ENCODE peak calls at places on chromosomes 13 and 19, in eight cellular contexts. C is PC-3, B is uterus, X is endodermal cell, I is A549, D is hepatocyte, N is fibroblast of pulmonary artery, O is neural progenitor cell. Y is an unnamed sample.

GRCh38 chr19:495440-496332 is 600 bp upstream of the MADCAM1 start:
- DNase-seq in C (peak; percentile 46), B (no peak), X (peak; percentile 92), I (peak; percentile 49), D (peak; percentile 43), N (peak; percentile 44), O (peak; percentile 62), Y (peak; percentile 26)

GRCh38 chr19:7739801-7740659 is 7.3 kb downstream of the CD209 start:
- DNase-seq in C (no peak), B (no peak), X (no peak), I (no peak), D (no peak), N (no peak), O (no peak), Y (no peak)

GRCh38 chr19:7648265-7649014 is 11.5 kb downstream of the STXBP2 start:
- DNase-seq in C (no peak), B (no peak), X (no peak), I (no peak), D (no peak), N (no peak), O (no peak), Y (no peak)

GRCh38 chr19:50344661-50345318 is 15.6 kb upstream of the KCNC3 start:
- DNase-seq in C (no peak), B (no peak), X (no peak), I (no peak), D (no peak), N (no peak), O (no peak), Y (no peak)

GRCh38 chr13:107457686-107458085 is 757.6 kb downstream of the LIG4 start:
- DNase-seq in C (no peak), B (no peak), X (no peak), I (no peak), D (no peak), N (no peak), O (peak; percentile 23), Y (no peak)

GRCh38 chr19:814108-815078 is 7.4 kb downstream of the PLPPR3 start:
- DNase-seq in C (no peak), B (no peak), X (peak; percentile 71), I (no peak), D (no peak), N (no peak), O (no peak), Y (no peak)

GRCh38 chr13:26062853-26063444 is 11.1 kb upstream of the SHISA2 start:
- DNase-seq in C (peak; percentile 76), B (no peak), X (peak; percentile 68), I (no peak), D (peak; percentile 66), N (peak; percentile 77), O (peak; percentile 73), Y (peak; percentile 73)

GRCh38 chr13:114130708-114131580 is 1.5 kb downstream of the RASA3 start:
- DNase-seq in C (peak; percentile 70), B (peak; percentile 51), X (peak; percentile 79), I (peak; percentile 23), D (peak; percentile 57), N (peak; percentile 79), O (peak; percentile 68), Y (peak; percentile 80)

GRCh38 chr13:111281751-111282311 is 38.6 kb upstream of the TEX29 start:
- DNase-seq in C (no peak), B (no peak), X (no peak), I (no peak), D (no peak), N (peak; percentile 76), O (no peak), Y (peak; percentile 57)

GRCh38 chr13:51729853-51730553 is 74.0 kb downstream of the DHRS12 start:
- DNase-seq in C (peak; percentile 74), B (peak; percentile 75), X (no peak), I (no peak), D (peak; percentile 78), N (peak; percentile 90), O (no peak), Y (peak; percentile 84)

GRCh38 chr13:42649761-42650289 is 75.9 kb downstream of the TNFSF11 start:
- DNase-seq in C (no peak), B (no peak), X (no peak), I (no peak), D (peak; percentile 8), N (no peak), O (no peak), Y (no peak)

GRCh38 chr19:10692673-10693264 is 8.5 kb upstream of the QTRT1 start:
- DNase-seq in C (no peak), B (no peak), X (peak; percentile 66), I (no peak), D (no peak), N (no peak), O (no peak), Y (no peak)

GRCh38 chr19:29690842-29691241 is 24.2 kb downstream of the C19orf12 start:
- DNase-seq in C (peak; percentile 69), B (no peak), X (peak; percentile 79), I (peak; percentile 79), D (no peak), N (peak; percentile 60), O (peak; percentile 37), Y (peak; percentile 54)
- TF ChIP-seq CTCF in C (peak; percentile 65), B (peak; percentile 36), X (peak; percentile 75), I (peak; percentile 50), D (no peak), N (peak; percentile 37), O (peak; percentile 40), Y (peak; percentile 34)

GRCh38 chr19:36115453-36116343 is at the start of gene TBCB:
- DNase-seq in C (no peak), B (peak; percentile 84), X (no peak), I (peak; percentile 86), D (no peak), N (peak; percentile 25), O (peak; percentile 86), Y (peak; percentile 29)

GRCh38 chr19:36113895-36114762 is 546 bp downstream of the POLR2I start:
- DNase-seq in C (peak; percentile 25), B (no peak), X (peak; percentile 82), I (peak; percentile 63), D (peak; percentile 61), N (peak; percentile 29), O (peak; percentile 45), Y (peak; percentile 31)

GRCh38 chr19:36113425-36113824 is 1.2 kb downstream of the POLR2I start:
- DNase-seq in C (no peak), B (no peak), X (no peak), I (no peak), D (no peak), N (no peak), O (no peak), Y (no peak)

GRCh38 chr19:36114763-36115452 is at the start of gene POLR2I:
- DNase-seq in C (peak; percentile 97), B (peak; percentile 100), X (peak; percentile 100), I (peak; percentile 100), D (peak; percentile 99), N (peak; percentile 100), O (peak; percentile 100), Y (peak; percentile 100)

GRCh38 chr19:36116344-36116637 is 1.0 kb downstream of the TBCB start:
- DNase-seq in C (no peak), B (no peak), X (no peak), I (no peak), D (no peak), N (no peak), O (no peak), Y (no peak)
- H3K4me3 ChIP-seq in C (peak overlapping the region; percentile 73), B (peak overlapping the region; percentile 90), X (peak overlapping the region; percentile 97), I (peak overlapping the region; percentile 75), D (peak overlapping the region; percentile 29), N (peak overlapping the region; percentile 94), O (peak overlapping the region; percentile 85), Y (peak overlapping the region; percentile 82)

GRCh38 chr19:38718747-38719543 is 25.3 kb downstream of the CAPN12 start:
- DNase-seq in C (no peak), B (no peak), X (peak; percentile 86), I (no peak), D (no peak), N (peak; percentile 48), O (peak; percentile 44), Y (peak; percentile 40)
- TF ChIP-seq CTCF in C (peak; percentile 36), B (peak; percentile 17), X (peak; percentile 77), I (peak; percentile 38), D (peak; percentile 40), N (peak; percentile 39), O (peak; percentile 48), Y (peak; percentile 39)

GRCh38 chr13:45411226-45411625 is 6.9 kb downstream of the SLC25A30 start:
- DNase-seq in C (no peak), B (no peak), X (no peak), I (no peak), D (no peak), N (no peak), O (no peak), Y (no peak)

GRCh38 chr13:45411631-45412030 is 6.5 kb downstream of the SLC25A30 start:
- DNase-seq in C (no peak), B (no peak), X (no peak), I (no peak), D (no peak), N (no peak), O (no peak), Y (no peak)

GRCh38 chr13:45412274-45413049 is 5.7 kb downstream of the SLC25A30 start:
- DNase-seq in C (peak; percentile 16), B (no peak), X (no peak), I (no peak), D (no peak), N (no peak), O (no peak), Y (no peak)

GRCh38 chr13:45415112-45415511 is 3.1 kb downstream of the SLC25A30 start:
- DNase-seq in C (no peak), B (no peak), X (no peak), I (no peak), D (no peak), N (no peak), O (no peak), Y (no peak)

DNA sequence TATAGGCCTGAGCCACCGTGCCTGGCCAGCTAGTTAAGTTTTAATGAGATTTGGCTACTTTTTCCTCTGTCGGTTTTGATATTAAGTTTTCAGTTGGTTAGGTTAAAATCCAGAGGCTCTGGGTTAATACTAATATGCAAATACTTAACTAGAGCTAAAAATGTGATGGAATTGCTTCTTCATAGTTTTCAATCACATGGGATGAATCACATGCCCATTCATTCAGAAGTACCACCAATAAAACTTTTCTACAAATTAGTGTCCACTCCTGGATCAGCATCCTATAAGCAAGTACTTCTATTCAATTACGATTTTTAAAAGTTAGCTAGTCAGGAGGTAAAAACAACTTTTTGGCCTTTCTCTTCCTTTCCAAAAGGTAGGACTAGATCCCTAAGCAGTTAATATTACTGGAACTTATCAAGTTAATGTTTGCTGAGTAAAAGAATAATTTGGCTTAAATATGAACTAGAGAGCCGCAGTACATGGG is 4.3 kb downstream of the SLC25A30 start:
- DNase-seq in C (no peak), B (no peak), X (no peak), I (no peak), D (no peak), N (no peak), O (no peak), Y (no peak)
- H3K4me3 ChIP-seq in C (peak overlapping the region; percentile 45), B (peak overlapping the region; percentile 21), X (no peak overlapping the region), I (peak overlapping the region; percentile 37), D (no peak overlapping the region), N (peak overlapping the region; percentile 24), O (no peak overlapping the region), Y (peak overlapping the region; percentile 57)

Y was measured in fibroblast of the aortic adventitia.